ENCODE peak calls at places on chromosome 11, in seven cellular contexts. H is cardiac muscle cell; Z is A673; J is neural progenitor cell; E is effector memory CD4-positive, alpha-beta T cell; D is GM23248; L is right atrium auricular region. G is an unnamed sample.

GRCh38 chr11:22976146-22976545 is 115.9 kb upstream of the CCDC179 start:
- DNase-seq in H (no peak), Z (no peak), J (no peak), E (no peak), D (peak), L (no peak), G (no peak)

GRCh38 chr11:111631034-111631665 is 28.9 kb downstream of the SIK2 start:
- DNase-seq in H (no peak), Z (no peak), J (peak), E (no peak), D (peak), L (no peak), G (no peak)

GRCh38 chr11:130070109-130070828 is 575 bp downstream of the APLP2 start:
- DNase-seq in H (peak), Z (peak), J (peak), E (peak), D (peak), L (no peak), G (no peak)

GRCh38 chr11:18792827-18793226 is 1.2 kb upstream of the PTPN5 start:
- DNase-seq in H (no peak), Z (no peak), J (no peak), E (no peak), D (no peak), L (no peak), G (no peak)

GRCh38 chr11:121687961-121688566 is 235.3 kb upstream of the SORL1-AS1 start:
- DNase-seq in H (peak), Z (no peak), J (peak), E (no peak), D (no peak), L (no peak), G (no peak)

GRCh38 chr11:97786961-97787360 is 1233.8 kb upstream of the CNTN5 start:
- DNase-seq in H (no peak), Z (no peak), J (no peak), E (no peak), D (no peak), L (no peak), G (no peak)

GRCh38 chr11:75445315-75445953 is 12.4 kb upstream of the KLHL35 start:
- DNase-seq in H (peak), Z (peak), J (peak), E (peak), D (peak), L (peak), G (peak)

GRCh38 chr11:39673994-39674393 is 1785.5 kb downstream of the LRRC4C start:
- DNase-seq in H (no peak), Z (no peak), J (no peak), E (no peak), D (no peak), L (no peak), G (no peak)

GRCh38 chr11:14258177-14258935 is 100.6 kb downstream of the RRAS2 start:
- DNase-seq in H (no peak), Z (no peak), J (peak), E (no peak), D (peak), L (no peak), G (no peak)

DNA sequence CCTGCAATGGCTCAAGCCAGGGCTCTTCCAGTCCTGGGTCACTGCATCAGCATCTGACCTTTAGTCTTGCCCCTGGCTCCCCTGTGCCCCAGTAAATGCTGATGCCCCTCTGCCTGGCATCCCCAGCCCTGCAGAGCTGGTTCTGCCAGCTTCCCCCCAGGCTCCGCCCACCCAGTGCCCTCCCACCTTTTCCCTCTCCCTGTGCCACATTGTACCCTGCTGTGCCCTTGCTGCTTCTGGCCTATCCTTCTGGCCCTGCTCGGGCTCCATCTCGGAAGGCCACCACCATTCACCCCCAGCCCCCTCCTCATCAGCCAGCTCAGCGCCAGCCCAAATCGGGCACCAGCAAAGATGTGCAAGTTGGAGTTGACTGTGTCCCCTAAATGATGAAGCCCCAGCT is 7.4 kb downstream of the CAPN5 start:
- DNase-seq in H (no peak), Z (no peak), J (no peak), E (no peak), D (no peak), L (peak), G (no peak)
- H3K27ac ChIP-seq in H (no peak), Z (no peak), J (no peak), E (no peak), D (peak), L (peak), G (peak)

DNA sequence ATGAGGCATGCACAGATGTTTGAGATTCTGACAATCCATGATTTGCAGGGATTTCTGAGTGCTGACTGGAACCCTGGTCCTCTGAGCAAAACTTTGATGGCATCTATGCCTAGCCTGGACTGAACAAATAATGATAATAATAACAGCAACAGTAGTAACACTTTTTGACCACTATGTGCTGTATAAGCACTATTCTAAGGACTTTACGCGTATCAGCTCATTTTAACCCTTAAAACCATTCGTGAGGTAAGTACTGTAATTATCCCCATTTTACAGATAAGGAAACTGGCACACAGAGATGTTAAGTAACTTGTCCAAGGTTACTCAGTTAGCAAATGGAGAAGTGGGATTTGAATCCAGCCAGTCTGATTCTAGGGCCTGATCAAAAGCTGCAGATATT is 168.4 kb downstream of the C11orf91 start:
- DNase-seq in H (no peak), Z (no peak), J (no peak), E (no peak), D (no peak), L (no peak), G (no peak)
- H3K27ac ChIP-seq in H (no peak), Z (no peak), J (no peak), E (no peak), D (peak), L (no peak), G (no peak)

GRCh38 chr11:118398797-118399564 is 2.4 kb upstream of the ATP5MG start:
- DNase-seq in H (no peak), Z (no peak), J (no peak), E (peak), D (peak), L (no peak), G (no peak)
- H3K27ac ChIP-seq in H (no peak), Z (no peak), J (no peak), E (peak), D (peak), L (no peak), G (no peak)

DNA sequence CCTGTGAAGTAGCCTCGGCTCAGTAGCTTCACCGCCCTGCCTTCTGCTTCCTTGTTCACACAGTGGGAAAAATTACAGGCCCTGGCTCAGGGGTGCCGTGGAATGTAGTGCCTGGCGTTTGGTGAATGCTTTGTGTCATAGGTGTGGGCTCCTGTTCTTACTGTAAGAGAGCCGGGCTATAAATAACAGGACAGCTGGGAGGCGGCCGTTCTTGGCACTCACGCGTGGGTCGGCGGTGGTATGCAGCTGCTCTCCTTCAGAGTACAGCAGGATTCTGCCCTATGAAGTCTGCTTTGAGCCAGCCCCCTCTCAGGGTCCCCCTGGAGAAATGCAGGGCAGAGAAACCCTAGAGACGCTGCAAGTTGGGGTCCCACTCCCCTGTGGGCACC is 84.2 kb downstream of the CTTN start:
- DNase-seq in H (peak), Z (no peak), J (no peak), E (no peak), D (no peak), L (no peak), G (no peak)
- H3K27ac ChIP-seq in H (peak), Z (no peak), J (no peak), E (no peak), D (no peak), L (peak), G (no peak)

GRCh38 chr11:85854557-85855340 is 434 bp upstream of the CCDC83 start:
- DNase-seq in H (peak), Z (peak), J (peak), E (peak), D (peak), L (peak), G (peak)
- H3K27ac ChIP-seq in H (peak), Z (peak), J (peak), E (peak), D (peak), L (peak), G (peak)

GRCh38 chr11:125498521-125498920 is 2.5 kb upstream of the FEZ1 start:
- DNase-seq in H (no peak), Z (no peak), J (no peak), E (no peak), D (no peak), L (no peak), G (no peak)

GRCh38 chr11:125496465-125496817 is 376 bp upstream of the FEZ1 start:
- DNase-seq in H (no peak), Z (no peak), J (peak), E (no peak), D (no peak), L (no peak), G (peak)

GRCh38 chr11:125494987-125495725 is 909 bp downstream of the FEZ1 start:
- DNase-seq in H (peak), Z (no peak), J (peak), E (no peak), D (peak), L (no peak), G (peak)

GRCh38 chr11:125494033-125494364 is 2.1 kb downstream of the FEZ1 start:
- DNase-seq in H (no peak), Z (no peak), J (peak), E (no peak), D (no peak), L (no peak), G (peak)

DNA sequence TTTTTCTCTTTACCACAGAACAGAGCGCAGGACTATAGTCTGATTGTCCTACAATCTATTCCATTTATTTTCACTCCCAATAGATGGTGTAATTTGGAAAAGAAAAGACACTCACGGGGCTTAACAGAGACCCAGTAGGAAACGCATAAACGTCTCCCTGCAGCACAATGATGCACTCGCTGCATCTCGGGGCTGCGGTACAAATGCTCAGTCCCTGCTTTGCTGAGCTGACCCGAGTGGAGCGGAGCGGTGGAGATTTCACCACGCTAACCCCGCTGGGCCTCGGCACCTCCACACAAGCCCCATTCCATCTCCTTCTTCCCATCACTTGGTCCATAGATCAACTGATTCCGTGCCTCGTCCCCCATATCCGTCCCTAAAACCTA is 1.5 kb downstream of the FEZ1 start:
- DNase-seq in H (no peak), Z (no peak), J (peak), E (no peak), D (no peak), L (no peak), G (no peak)
- H3K27ac ChIP-seq in H (no peak), Z (no peak), J (peak), E (no peak), D (no peak), L (peak), G (peak)

GRCh38 chr11:133776671-133777070 is 68.6 kb downstream of the SPATA19 start:
- DNase-seq in H (no peak), Z (no peak), J (no peak), E (no peak), D (no peak), L (no peak), G (no peak)
- H3K27ac ChIP-seq in H (no peak), Z (no peak), J (no peak), E (no peak), D (no peak), L (no peak), G (no peak)

GRCh38 chr11:3164138-3164539 is 971 bp downstream of the OSBPL5 start:
- DNase-seq in H (no peak), Z (no peak), J (no peak), E (no peak), D (peak), L (no peak), G (no peak)

GRCh38 chr11:3163241-3163981 is 1.7 kb downstream of the OSBPL5 start:
- DNase-seq in H (no peak), Z (no peak), J (no peak), E (no peak), D (peak), L (no peak), G (peak)

GRCh38 chr11:3165916-3166267 is 782 bp upstream of the OSBPL5 start:
- DNase-seq in H (peak), Z (no peak), J (no peak), E (no peak), D (no peak), L (no peak), G (no peak)

GRCh38 chr11:3165152-3165705 is at the start of gene OSBPL5:
- DNase-seq in H (peak), Z (peak), J (peak), E (no peak), D (peak), L (no peak), G (peak)

GRCh38 chr11:3164540-3165151 is 464 bp downstream of the OSBPL5 start:
- DNase-seq in H (no peak), Z (peak), J (peak), E (no peak), D (no peak), L (no peak), G (no peak)
- H3K27ac ChIP-seq in H (no peak), Z (peak), J (no peak), E (no peak), D (no peak), L (peak), G (peak)

GRCh38 chr11:69280451-69280850 is 13.5 kb upstream of the MYEOV start:
- DNase-seq in H (no peak), Z (peak), J (no peak), E (no peak), D (peak), L (no peak), G (no peak)
- H3K27ac ChIP-seq in H (no peak), Z (no peak), J (no peak), E (no peak), D (peak), L (no peak), G (no peak)

GRCh38 chr11:94771390-94771789 is 3.2 kb downstream of the AMOTL1 start:
- DNase-seq in H (no peak), Z (no peak), J (no peak), E (no peak), D (peak), L (no peak), G (no peak)
- H3K27ac ChIP-seq in H (no peak), Z (no peak), J (no peak), E (no peak), D (peak), L (no peak), G (no peak)